ENCODE peak calls at places on chromosomes 6 and 20, in nine cellular contexts. T, L, U, P, S, K, M, A and N are unnamed samples.

GRCh38 chr6:28980797-28981390 is 24.2 kb downstream of the ZNF311 start:
- DNase-seq in T (no peak), L (peak; percentile 57), U (peak; percentile 85), P (peak; percentile 66), S (peak; percentile 46), K (no peak), M (peak; percentile 73), A (peak; percentile 51), N (peak; percentile 85)

GRCh38 chr20:33979094-33979493 is 14.6 kb upstream of the RALY start:
- DNase-seq in T (no peak), L (no peak), U (no peak), P (no peak), S (no peak), K (no peak), M (no peak), A (no peak), N (no peak)

GRCh38 chr6:6696867-6697531 is 108.5 kb downstream of the LY86 start:
- DNase-seq in T (peak; percentile 86), L (peak; percentile 72), U (peak; percentile 55), P (peak; percentile 68), S (peak; percentile 60), K (no peak), M (peak; percentile 83), A (peak; percentile 56), N (peak; percentile 21)

GRCh38 chr6:109304284-109305015 is 77.8 kb downstream of the CD164 start:
- DNase-seq in T (no peak), L (no peak), U (no peak), P (no peak), S (no peak), K (no peak), M (no peak), A (no peak), N (no peak)

GRCh38 chr6:73299171-73300073 is 36.4 kb upstream of the KHDC1 start:
- DNase-seq in T (no peak), L (no peak), U (no peak), P (no peak), S (no peak), K (no peak), M (no peak), A (no peak), N (no peak)

GRCh38 chr6:76885861-76886301 is 577.4 kb downstream of the HTR1B start:
- DNase-seq in T (no peak), L (no peak), U (no peak), P (peak; percentile 40), S (no peak), K (no peak), M (no peak), A (no peak), N (peak; percentile 24)

GRCh38 chr20:62112368-62112767 is 9.9 kb upstream of the LSM14B start:
- DNase-seq in T (no peak), L (no peak), U (no peak), P (no peak), S (no peak), K (no peak), M (no peak), A (no peak), N (no peak)

GRCh38 chr20:15288076-15288475 is 950.7 kb upstream of the FLRT3 start:
- DNase-seq in T (no peak), L (no peak), U (no peak), P (no peak), S (no peak), K (no peak), M (no peak), A (no peak), N (no peak)

GRCh38 chr6:33592595-33593413 is 12.7 kb upstream of the BAK1 start:
- DNase-seq in T (no peak), L (no peak), U (no peak), P (no peak), S (no peak), K (no peak), M (peak; percentile 60), A (no peak), N (no peak)

GRCh38 chr6:33597551-33598322 is 17.7 kb upstream of the BAK1 start:
- DNase-seq in T (peak; percentile 78), L (no peak), U (no peak), P (no peak), S (no peak), K (no peak), M (no peak), A (peak; percentile 66), N (peak; percentile 39)

GRCh38 chr6:33593414-33593727 is 13.3 kb upstream of the BAK1 start:
- DNase-seq in T (no peak), L (no peak), U (no peak), P (no peak), S (no peak), K (no peak), M (no peak), A (no peak), N (no peak)

GRCh38 chr6:33592280-33592594 is 12.2 kb upstream of the BAK1 start:
- DNase-seq in T (no peak), L (no peak), U (no peak), P (no peak), S (no peak), K (no peak), M (no peak), A (no peak), N (no peak)

DNA sequence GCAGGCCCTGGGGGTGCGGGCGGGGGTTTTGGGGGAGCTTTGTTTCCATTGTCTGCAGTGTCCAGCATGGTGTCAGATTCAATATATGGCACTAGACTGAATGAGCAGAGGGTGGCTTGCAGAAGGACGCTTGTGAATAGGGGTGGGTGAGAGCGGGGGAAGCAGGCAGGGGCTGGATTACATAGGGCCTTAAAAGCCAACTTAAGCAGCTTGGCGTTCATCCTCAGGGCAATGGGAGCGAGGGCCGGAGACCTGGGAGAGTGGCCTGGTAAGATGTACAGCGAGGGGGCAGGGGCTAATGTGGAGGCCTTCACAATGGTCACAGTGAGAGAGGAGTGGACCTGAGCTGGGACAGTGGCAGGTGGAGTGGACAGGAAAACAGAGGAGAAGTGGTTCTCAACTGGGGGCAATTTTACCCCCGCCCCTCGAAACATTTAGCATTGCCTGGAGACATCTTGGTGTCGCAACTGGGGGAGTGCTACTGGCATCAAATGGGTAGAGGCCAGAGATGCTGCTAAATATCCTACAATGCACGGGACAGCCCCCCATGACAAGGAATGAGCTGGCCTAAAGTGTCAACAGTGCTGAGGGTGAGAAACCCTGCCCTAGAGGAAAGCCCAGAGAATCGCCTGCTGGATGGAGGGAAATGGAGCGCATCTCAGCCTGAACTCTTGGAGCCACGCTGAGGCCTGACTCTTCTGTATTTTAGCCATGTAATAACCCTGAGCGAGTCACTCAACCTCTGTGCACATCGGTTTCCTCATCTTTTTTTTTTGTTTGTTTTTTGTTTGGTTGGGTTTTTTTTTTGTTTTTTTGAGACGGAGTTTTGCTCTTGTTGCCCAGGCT is 15.1 kb upstream of the BAK1 start:
- DNase-seq in T (no peak), L (no peak), U (no peak), P (no peak), S (no peak), K (no peak), M (no peak), A (no peak), N (peak; percentile 51)
- TF ChIP-seq CTCF in T (no peak), L (no peak), U (no peak), P (no peak), S (no peak), K (no peak), M (no peak), A (no peak), N (no peak)

GRCh38 chr6:95383878-95384277 is 193.5 kb upstream of the MANEA start:
- DNase-seq in T (peak; percentile 34), L (no peak), U (no peak), P (no peak), S (no peak), K (no peak), M (no peak), A (no peak), N (no peak)
- TF ChIP-seq CTCF in T (no peak), L (no peak), U (no peak), P (no peak), S (no peak), K (no peak), M (no peak), A (no peak), N (no peak)

DNA sequence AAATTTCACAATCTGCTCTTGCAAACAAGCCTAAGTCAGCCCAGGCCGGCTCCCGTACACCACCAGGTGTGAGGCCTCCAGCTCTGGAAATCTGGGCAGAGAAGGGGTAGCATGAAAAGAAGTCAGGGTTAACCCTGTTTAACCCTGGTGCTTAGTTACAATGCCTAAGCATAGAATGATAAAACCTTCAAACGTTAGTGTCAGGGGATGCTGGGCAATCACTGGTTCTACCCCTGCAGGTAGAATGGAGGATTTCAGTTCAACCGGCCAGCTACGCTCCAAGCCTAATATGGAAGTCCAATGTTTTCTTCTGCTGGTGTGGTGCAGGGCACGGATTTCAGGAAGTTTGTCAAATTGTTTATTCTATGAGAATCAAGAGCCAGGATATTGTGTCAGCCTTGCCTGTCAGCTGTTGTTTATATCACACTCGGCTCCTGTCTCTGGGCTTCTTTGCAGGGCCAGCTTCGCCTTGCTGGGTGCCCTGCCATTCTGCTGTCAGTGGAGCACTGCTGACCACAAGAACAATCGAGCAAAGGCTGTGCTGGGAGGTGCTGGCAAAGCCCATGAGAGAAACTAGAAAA is 20.2 kb upstream of the CD93 start:
- DNase-seq in T (no peak), L (no peak), U (no peak), P (no peak), S (no peak), K (no peak), M (no peak), A (peak; percentile 44), N (no peak)
- TF ChIP-seq CTCF in T (peak; percentile 19), L (peak; percentile 34), U (no peak), P (no peak), S (peak; percentile 10), K (no peak), M (no peak), A (peak; percentile 16), N (no peak)

GRCh38 chr6:139243531-139243930 is 48.3 kb downstream of the TXLNB start:
- DNase-seq in T (no peak), L (no peak), U (no peak), P (no peak), S (no peak), K (no peak), M (no peak), A (no peak), N (peak; percentile 23)

GRCh38 chr6:139236105-139236504 is 55.7 kb downstream of the TXLNB start:
- DNase-seq in T (no peak), L (no peak), U (no peak), P (no peak), S (no peak), K (no peak), M (no peak), A (no peak), N (no peak)

GRCh38 chr6:139242457-139243240 is 49.1 kb downstream of the TXLNB start:
- DNase-seq in T (no peak), L (no peak), U (no peak), P (no peak), S (no peak), K (no peak), M (no peak), A (no peak), N (no peak)

GRCh38 chr6:139239137-139239536 is 52.7 kb downstream of the TXLNB start:
- DNase-seq in T (no peak), L (no peak), U (no peak), P (no peak), S (no peak), K (no peak), M (no peak), A (no peak), N (peak; percentile 39)

DNA sequence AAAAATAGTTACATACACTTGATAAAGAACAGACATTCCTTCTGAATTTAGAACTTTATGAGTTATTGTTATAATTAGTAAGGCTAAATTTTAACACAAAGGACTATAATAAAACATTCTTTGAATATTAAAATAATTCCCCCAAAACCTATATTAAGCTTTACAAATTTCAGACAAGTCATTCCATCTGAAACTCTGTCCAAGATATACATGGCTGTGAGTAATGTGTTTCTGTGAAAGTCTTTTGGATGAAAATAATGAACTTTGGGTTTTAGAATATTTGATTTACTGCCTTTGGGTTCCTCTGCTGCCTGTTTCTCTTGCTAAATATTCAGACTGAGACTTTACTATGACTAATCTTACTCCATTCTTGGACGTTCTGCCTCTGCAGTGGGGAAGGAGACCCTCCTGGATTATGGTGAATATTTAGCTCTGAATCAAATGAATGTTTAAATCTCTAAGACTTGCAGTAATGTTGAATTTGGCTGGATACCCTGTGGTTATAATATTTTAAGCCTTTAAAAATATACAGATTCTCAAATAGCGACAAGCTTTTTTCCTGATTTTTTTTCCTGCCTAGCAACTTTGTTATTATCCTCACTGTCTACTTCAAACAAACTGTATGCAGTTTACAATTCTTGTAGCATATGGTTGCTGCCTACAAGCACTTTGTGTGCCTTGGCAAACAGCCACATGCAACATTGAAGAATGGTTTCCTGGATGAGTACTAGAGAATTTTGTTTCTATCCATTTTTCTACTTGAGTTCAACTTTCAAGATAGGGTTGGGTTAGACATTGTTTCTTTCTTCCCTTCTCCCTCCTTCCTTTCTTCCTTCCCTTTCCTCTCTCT is 51.4 kb downstream of the TXLNB start:
- DNase-seq in T (no peak), L (no peak), U (no peak), P (peak; percentile 78), S (peak; percentile 31), K (peak; percentile 78), M (no peak), A (no peak), N (peak; percentile 85)
- TF ChIP-seq CTCF in T (no peak), L (no peak), U (no peak), P (no peak), S (no peak), K (no peak), M (no peak), A (no peak), N (no peak)